ENCODE peak calls at places on chromosome 4, in eight cellular contexts. One of them, this sample, is unnamed.

GRCh38 chr4:78863254-78863869 is 75.9 kb downstream of the PAQR3 start:
- DNase-seq in CD4-positive, alpha-beta memory T cell: no peak
- DNase-seq in PC-3: no peak
- DNase-seq in foreskin keratinocyte: no peak
- DNase-seq in fibroblast of lung: no peak
- DNase-seq in heart left ventricle: no peak
- DNase-seq in dorsolateral prefrontal cortex: no peak
- DNase-seq in MM.1S: no peak
- DNase-seq in this sample: no peak

GRCh38 chr4:138275946-138276621 is 33.9 kb upstream of the SLC7A11 start:
- DNase-seq in CD4-positive, alpha-beta memory T cell: no peak
- DNase-seq in PC-3: peak
- DNase-seq in foreskin keratinocyte: peak
- DNase-seq in fibroblast of lung: peak
- DNase-seq in heart left ventricle: no peak
- DNase-seq in dorsolateral prefrontal cortex: no peak
- DNase-seq in MM.1S: no peak
- DNase-seq in this sample: no peak

GRCh38 chr4:152605641-152606304 is 69.9 kb upstream of the FBXW7 start:
- DNase-seq in CD4-positive, alpha-beta memory T cell: no peak
- DNase-seq in PC-3: no peak
- DNase-seq in foreskin keratinocyte: no peak
- DNase-seq in fibroblast of lung: peak
- DNase-seq in heart left ventricle: no peak
- DNase-seq in dorsolateral prefrontal cortex: no peak
- DNase-seq in MM.1S: no peak
- DNase-seq in this sample: no peak

GRCh38 chr4:122764808-122765189 is 32.3 kb downstream of the BBS12 start:
- DNase-seq in CD4-positive, alpha-beta memory T cell: no peak
- DNase-seq in PC-3: peak
- DNase-seq in foreskin keratinocyte: peak
- DNase-seq in fibroblast of lung: peak
- DNase-seq in heart left ventricle: no peak
- DNase-seq in dorsolateral prefrontal cortex: no peak
- DNase-seq in MM.1S: no peak
- DNase-seq in this sample: no peak

GRCh38 chr4:110106946-110107325 is 91.5 kb downstream of the ELOVL6 start:
- DNase-seq in CD4-positive, alpha-beta memory T cell: no peak
- DNase-seq in PC-3: peak
- DNase-seq in foreskin keratinocyte: no peak
- DNase-seq in fibroblast of lung: peak
- DNase-seq in heart left ventricle: no peak
- DNase-seq in dorsolateral prefrontal cortex: no peak
- DNase-seq in MM.1S: no peak
- DNase-seq in this sample: no peak

GRCh38 chr4:102477657-102478056 is 23.5 kb upstream of the NFKB1 start:
- DNase-seq in CD4-positive, alpha-beta memory T cell: no peak
- DNase-seq in PC-3: peak
- DNase-seq in foreskin keratinocyte: no peak
- DNase-seq in fibroblast of lung: no peak
- DNase-seq in heart left ventricle: no peak
- DNase-seq in dorsolateral prefrontal cortex: no peak
- DNase-seq in MM.1S: no peak
- DNase-seq in this sample: no peak

GRCh38 chr4:53508446-53508845 is 82.8 kb downstream of the LNX1 start:
- DNase-seq in CD4-positive, alpha-beta memory T cell: no peak
- DNase-seq in PC-3: peak
- DNase-seq in foreskin keratinocyte: no peak
- DNase-seq in fibroblast of lung: peak
- DNase-seq in heart left ventricle: no peak
- DNase-seq in dorsolateral prefrontal cortex: no peak
- DNase-seq in MM.1S: no peak
- DNase-seq in this sample: no peak

GRCh38 chr4:11446156-11446811 is 17.6 kb upstream of the HS3ST1 start:
- DNase-seq in CD4-positive, alpha-beta memory T cell: no peak
- DNase-seq in PC-3: peak
- DNase-seq in foreskin keratinocyte: no peak
- DNase-seq in fibroblast of lung: peak
- DNase-seq in heart left ventricle: no peak
- DNase-seq in dorsolateral prefrontal cortex: no peak
- DNase-seq in MM.1S: no peak
- DNase-seq in this sample: no peak

GRCh38 chr4:164648849-164649212 is 105.1 kb upstream of the SMIM31 start:
- DNase-seq in CD4-positive, alpha-beta memory T cell: no peak
- DNase-seq in PC-3: no peak
- DNase-seq in foreskin keratinocyte: no peak
- DNase-seq in fibroblast of lung: no peak
- DNase-seq in heart left ventricle: no peak
- DNase-seq in dorsolateral prefrontal cortex: no peak
- DNase-seq in MM.1S: no peak
- DNase-seq in this sample: no peak

GRCh38 chr4:118367872-118368271 is 15.1 kb upstream of the PRSS12 start:
- DNase-seq in CD4-positive, alpha-beta memory T cell: no peak
- DNase-seq in PC-3: no peak
- DNase-seq in foreskin keratinocyte: no peak
- DNase-seq in fibroblast of lung: no peak
- DNase-seq in heart left ventricle: no peak
- DNase-seq in dorsolateral prefrontal cortex: no peak
- DNase-seq in MM.1S: no peak
- DNase-seq in this sample: no peak

GRCh38 chr4:69095301-69095731 is 958 bp upstream of the UGT2B7 start:
- DNase-seq in CD4-positive, alpha-beta memory T cell: no peak
- DNase-seq in PC-3: peak
- DNase-seq in foreskin keratinocyte: no peak
- DNase-seq in fibroblast of lung: peak
- DNase-seq in heart left ventricle: no peak
- DNase-seq in dorsolateral prefrontal cortex: no peak
- DNase-seq in MM.1S: no peak
- DNase-seq in this sample: no peak

GRCh38 chr4:24792552-24792951 is 2.8 kb upstream of the SOD3 start:
- DNase-seq in CD4-positive, alpha-beta memory T cell: no peak
- DNase-seq in PC-3: no peak
- DNase-seq in foreskin keratinocyte: no peak
- DNase-seq in fibroblast of lung: no peak
- DNase-seq in heart left ventricle: no peak
- DNase-seq in dorsolateral prefrontal cortex: no peak
- DNase-seq in MM.1S: no peak
- DNase-seq in this sample: no peak

GRCh38 chr4:115675721-115676120 is 562.3 kb upstream of the NDST4 start:
- DNase-seq in CD4-positive, alpha-beta memory T cell: no peak
- DNase-seq in PC-3: no peak
- DNase-seq in foreskin keratinocyte: peak
- DNase-seq in fibroblast of lung: no peak
- DNase-seq in heart left ventricle: no peak
- DNase-seq in dorsolateral prefrontal cortex: no peak
- DNase-seq in MM.1S: no peak
- DNase-seq in this sample: no peak

GRCh38 chr4:123804171-123804721 is 407.7 kb downstream of the SPRY1 start:
- DNase-seq in CD4-positive, alpha-beta memory T cell: no peak
- DNase-seq in PC-3: no peak
- DNase-seq in foreskin keratinocyte: no peak
- DNase-seq in fibroblast of lung: no peak
- DNase-seq in heart left ventricle: no peak
- DNase-seq in dorsolateral prefrontal cortex: no peak
- DNase-seq in MM.1S: no peak
- DNase-seq in this sample: no peak

GRCh38 chr4:52868138-52868537 is 6.0 kb downstream of the RASL11B start:
- DNase-seq in CD4-positive, alpha-beta memory T cell: no peak
- DNase-seq in PC-3: no peak
- DNase-seq in foreskin keratinocyte: no peak
- DNase-seq in fibroblast of lung: no peak
- DNase-seq in heart left ventricle: peak
- DNase-seq in dorsolateral prefrontal cortex: peak
- DNase-seq in MM.1S: no peak
- DNase-seq in this sample: no peak

GRCh38 chr4:89752932-89753598 is 83.9 kb downstream of the SNCA start:
- DNase-seq in CD4-positive, alpha-beta memory T cell: no peak
- DNase-seq in PC-3: no peak
- DNase-seq in foreskin keratinocyte: peak
- DNase-seq in fibroblast of lung: peak
- DNase-seq in heart left ventricle: no peak
- DNase-seq in dorsolateral prefrontal cortex: no peak
- DNase-seq in MM.1S: no peak
- DNase-seq in this sample: no peak

GRCh38 chr4:117417856-117418255 is 332.5 kb upstream of the TRAM1L1 start:
- DNase-seq in CD4-positive, alpha-beta memory T cell: no peak
- DNase-seq in PC-3: peak
- DNase-seq in foreskin keratinocyte: peak
- DNase-seq in fibroblast of lung: peak
- DNase-seq in heart left ventricle: no peak
- DNase-seq in dorsolateral prefrontal cortex: no peak
- DNase-seq in MM.1S: no peak
- DNase-seq in this sample: no peak

GRCh38 chr4:37490391-37491347 is 195.5 kb downstream of the RELL1 start:
- DNase-seq in CD4-positive, alpha-beta memory T cell: no peak
- DNase-seq in PC-3: no peak
- DNase-seq in foreskin keratinocyte: no peak
- DNase-seq in fibroblast of lung: no peak
- DNase-seq in heart left ventricle: no peak
- DNase-seq in dorsolateral prefrontal cortex: no peak
- DNase-seq in MM.1S: no peak
- DNase-seq in this sample: no peak

GRCh38 chr4:124037236-124037635 is 640.6 kb downstream of the SPRY1 start:
- DNase-seq in CD4-positive, alpha-beta memory T cell: no peak
- DNase-seq in PC-3: no peak
- DNase-seq in foreskin keratinocyte: no peak
- DNase-seq in fibroblast of lung: no peak
- DNase-seq in heart left ventricle: no peak
- DNase-seq in dorsolateral prefrontal cortex: no peak
- DNase-seq in MM.1S: no peak
- DNase-seq in this sample: no peak

GRCh38 chr4:140154572-140154891 is 548 bp upstream of the MAML3 start:
- DNase-seq in CD4-positive, alpha-beta memory T cell: no peak
- DNase-seq in PC-3: no peak
- DNase-seq in foreskin keratinocyte: no peak
- DNase-seq in fibroblast of lung: no peak
- DNase-seq in heart left ventricle: no peak
- DNase-seq in dorsolateral prefrontal cortex: no peak
- DNase-seq in MM.1S: no peak
- DNase-seq in this sample: no peak

GRCh38 chr4:140157341-140157740 is 3.4 kb upstream of the MAML3 start:
- DNase-seq in CD4-positive, alpha-beta memory T cell: no peak
- DNase-seq in PC-3: peak
- DNase-seq in foreskin keratinocyte: no peak
- DNase-seq in fibroblast of lung: no peak
- DNase-seq in heart left ventricle: no peak
- DNase-seq in dorsolateral prefrontal cortex: no peak
- DNase-seq in MM.1S: no peak
- DNase-seq in this sample: no peak

GRCh38 chr4:140158234-140159030 is 4.4 kb upstream of the MAML3 start:
- DNase-seq in CD4-positive, alpha-beta memory T cell: no peak
- DNase-seq in PC-3: peak
- DNase-seq in foreskin keratinocyte: no peak
- DNase-seq in fibroblast of lung: peak
- DNase-seq in heart left ventricle: no peak
- DNase-seq in dorsolateral prefrontal cortex: no peak
- DNase-seq in MM.1S: no peak
- DNase-seq in this sample: no peak

GRCh38 chr4:140153744-140154571 is at the start of gene MAML3:
- DNase-seq in CD4-positive, alpha-beta memory T cell: peak
- DNase-seq in PC-3: peak
- DNase-seq in foreskin keratinocyte: peak
- DNase-seq in fibroblast of lung: peak
- DNase-seq in heart left ventricle: peak
- DNase-seq in dorsolateral prefrontal cortex: peak
- DNase-seq in MM.1S: peak
- DNase-seq in this sample: no peak

GRCh38 chr4:140156529-140157171 is 2.7 kb upstream of the MAML3 start:
- DNase-seq in CD4-positive, alpha-beta memory T cell: no peak
- DNase-seq in PC-3: no peak
- DNase-seq in foreskin keratinocyte: no peak
- DNase-seq in fibroblast of lung: no peak
- DNase-seq in heart left ventricle: no peak
- DNase-seq in dorsolateral prefrontal cortex: no peak
- DNase-seq in MM.1S: peak
- DNase-seq in this sample: no peak
- H3K27ac ChIP-seq in CD4-positive, alpha-beta memory T cell: no peak
- H3K27ac ChIP-seq in PC-3: no peak
- H3K27ac ChIP-seq in foreskin keratinocyte: no peak
- H3K27ac ChIP-seq in fibroblast of lung: no peak
- H3K27ac ChIP-seq in heart left ventricle: no peak
- H3K27ac ChIP-seq in dorsolateral prefrontal cortex: no peak
- H3K27ac ChIP-seq in MM.1S: peak
- H3K27ac ChIP-seq in this sample: no peak

DNA sequence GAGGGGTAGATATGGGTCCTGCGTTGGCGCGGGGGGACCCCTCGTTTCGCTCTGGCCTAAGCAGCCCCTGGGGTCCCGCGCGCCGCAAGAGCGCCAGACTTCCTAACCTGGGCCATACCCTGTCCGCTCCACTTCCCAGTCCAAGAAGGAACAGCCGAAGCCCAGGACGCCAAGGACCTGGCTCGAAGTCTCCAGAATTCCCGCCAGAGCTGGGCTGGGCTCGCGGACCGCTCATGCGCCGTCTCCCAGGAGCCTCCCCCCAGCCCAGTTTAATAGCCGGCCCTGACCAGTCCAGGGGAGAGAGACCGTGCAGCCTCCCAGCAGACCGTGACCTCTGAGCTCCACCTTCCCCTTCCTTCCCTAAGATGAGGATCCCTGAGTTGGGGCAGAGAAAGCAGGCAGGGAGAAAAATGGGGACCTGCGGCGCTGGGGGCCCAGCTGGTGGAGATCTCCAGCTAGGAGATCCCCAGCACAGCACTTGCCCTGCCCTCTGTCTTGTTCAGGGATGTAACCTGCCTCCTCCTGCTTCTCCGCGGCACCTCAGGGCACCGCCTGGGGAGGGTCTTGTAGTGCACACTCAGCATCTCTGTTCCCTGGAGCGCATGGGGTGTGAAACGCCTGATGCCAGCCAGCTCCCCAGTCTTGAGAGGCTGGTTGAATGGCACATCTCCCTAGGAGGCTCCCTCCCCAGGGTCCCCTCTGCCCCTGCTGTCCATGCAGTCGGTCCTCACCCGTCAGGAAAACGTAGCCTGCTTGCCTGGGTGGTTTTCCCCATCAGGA is 1.2 kb upstream of the LETM1 start:
- DNase-seq in CD4-positive, alpha-beta memory T cell: no peak
- DNase-seq in PC-3: no peak
- DNase-seq in foreskin keratinocyte: no peak
- DNase-seq in fibroblast of lung: no peak
- DNase-seq in heart left ventricle: no peak
- DNase-seq in dorsolateral prefrontal cortex: peak
- DNase-seq in MM.1S: no peak
- DNase-seq in this sample: no peak
- H3K27ac ChIP-seq in CD4-positive, alpha-beta memory T cell: peak
- H3K27ac ChIP-seq in PC-3: no peak
- H3K27ac ChIP-seq in foreskin keratinocyte: peak
- H3K27ac ChIP-seq in fibroblast of lung: peak
- H3K27ac ChIP-seq in heart left ventricle: peak
- H3K27ac ChIP-seq in dorsolateral prefrontal cortex: peak
- H3K27ac ChIP-seq in MM.1S: peak
- H3K27ac ChIP-seq in this sample: peak

GRCh38 chr4:108398326-108398725 is 222.1 kb upstream of the RPL34 start:
- DNase-seq in CD4-positive, alpha-beta memory T cell: no peak
- DNase-seq in PC-3: no peak
- DNase-seq in foreskin keratinocyte: no peak
- DNase-seq in fibroblast of lung: no peak
- DNase-seq in heart left ventricle: no peak
- DNase-seq in dorsolateral prefrontal cortex: no peak
- DNase-seq in MM.1S: no peak
- DNase-seq in this sample: no peak
- H3K27ac ChIP-seq in CD4-positive, alpha-beta memory T cell: no peak
- H3K27ac ChIP-seq in PC-3: no peak
- H3K27ac ChIP-seq in foreskin keratinocyte: no peak
- H3K27ac ChIP-seq in fibroblast of lung: no peak
- H3K27ac ChIP-seq in heart left ventricle: no peak
- H3K27ac ChIP-seq in dorsolateral prefrontal cortex: no peak
- H3K27ac ChIP-seq in MM.1S: no peak
- H3K27ac ChIP-seq in this sample: no peak

GRCh38 chr4:113382704-113383103 is 333.3 kb downstream of the ANK2 start:
- DNase-seq in CD4-positive, alpha-beta memory T cell: no peak
- DNase-seq in PC-3: no peak
- DNase-seq in foreskin keratinocyte: no peak
- DNase-seq in fibroblast of lung: peak
- DNase-seq in heart left ventricle: no peak
- DNase-seq in dorsolateral prefrontal cortex: no peak
- DNase-seq in MM.1S: no peak
- DNase-seq in this sample: no peak
- H3K27ac ChIP-seq in CD4-positive, alpha-beta memory T cell: no peak
- H3K27ac ChIP-seq in PC-3: peak
- H3K27ac ChIP-seq in foreskin keratinocyte: no peak
- H3K27ac ChIP-seq in fibroblast of lung: peak
- H3K27ac ChIP-seq in heart left ventricle: peak
- H3K27ac ChIP-seq in dorsolateral prefrontal cortex: peak
- H3K27ac ChIP-seq in MM.1S: no peak
- H3K27ac ChIP-seq in this sample: peak

This sample was measured in SK-N-MC.